ENCODE peak calls at places on chromosomes 1 and 21, in five cellular contexts. One of them, this sample, is unnamed.

GRCh38 chr21:44354001-44354405 is 582 bp downstream of the TRPM2 start:
- DNase-seq in SK-N-MC: no peak
- DNase-seq in fibroblast of lung: no peak
- DNase-seq in pancreas: no peak
- DNase-seq in CD4-positive, alpha-beta memory T cell: no peak
- DNase-seq in this sample: peak

GRCh38 chr1:11771481-11772043 is 9.6 kb downstream of the C1orf167 start:
- DNase-seq in SK-N-MC: no peak
- DNase-seq in fibroblast of lung: no peak
- DNase-seq in pancreas: no peak
- DNase-seq in CD4-positive, alpha-beta memory T cell: no peak
- DNase-seq in this sample: no peak

GRCh38 chr1:154845879-154846278 is 24.2 kb downstream of the KCNN3 start:
- DNase-seq in SK-N-MC: no peak
- DNase-seq in fibroblast of lung: no peak
- DNase-seq in pancreas: no peak
- DNase-seq in CD4-positive, alpha-beta memory T cell: no peak
- DNase-seq in this sample: no peak

GRCh38 chr1:68375919-68376318 is 73.8 kb downstream of the RPE65 start:
- DNase-seq in SK-N-MC: no peak
- DNase-seq in fibroblast of lung: peak
- DNase-seq in pancreas: no peak
- DNase-seq in CD4-positive, alpha-beta memory T cell: no peak
- DNase-seq in this sample: no peak

GRCh38 chr1:63122051-63122450 is 200.3 kb upstream of the FOXD3 start:
- DNase-seq in SK-N-MC: no peak
- DNase-seq in fibroblast of lung: no peak
- DNase-seq in pancreas: no peak
- DNase-seq in CD4-positive, alpha-beta memory T cell: no peak
- DNase-seq in this sample: no peak

GRCh38 chr1:117128323-117129079 is 7.0 kb upstream of the TRIM45 start:
- DNase-seq in SK-N-MC: no peak
- DNase-seq in fibroblast of lung: peak
- DNase-seq in pancreas: no peak
- DNase-seq in CD4-positive, alpha-beta memory T cell: peak
- DNase-seq in this sample: peak

GRCh38 chr1:48898894-48899293 is 122.2 kb upstream of the BEND5 start:
- DNase-seq in SK-N-MC: no peak
- DNase-seq in fibroblast of lung: no peak
- DNase-seq in pancreas: no peak
- DNase-seq in CD4-positive, alpha-beta memory T cell: no peak
- DNase-seq in this sample: no peak

GRCh38 chr1:168923521-168924136 is 182.9 kb upstream of the ATP1B1 start:
- DNase-seq in SK-N-MC: no peak
- DNase-seq in fibroblast of lung: no peak
- DNase-seq in pancreas: no peak
- DNase-seq in CD4-positive, alpha-beta memory T cell: no peak
- DNase-seq in this sample: no peak

GRCh38 chr1:156591432-156592157 is at the start of gene NAXE:
- DNase-seq in SK-N-MC: no peak
- DNase-seq in fibroblast of lung: peak
- DNase-seq in pancreas: peak
- DNase-seq in CD4-positive, alpha-beta memory T cell: peak
- DNase-seq in this sample: no peak

GRCh38 chr1:224131253-224131652 is 17.3 kb downstream of the FBXO28 start:
- DNase-seq in SK-N-MC: no peak
- DNase-seq in fibroblast of lung: no peak
- DNase-seq in pancreas: no peak
- DNase-seq in CD4-positive, alpha-beta memory T cell: no peak
- DNase-seq in this sample: no peak

GRCh38 chr1:59375321-59376220 is 78.7 kb downstream of the FGGY start:
- DNase-seq in SK-N-MC: no peak
- DNase-seq in fibroblast of lung: peak
- DNase-seq in pancreas: no peak
- DNase-seq in CD4-positive, alpha-beta memory T cell: no peak
- DNase-seq in this sample: no peak

GRCh38 chr21:42694751-42695150 is 41.3 kb downstream of the PDE9A start:
- DNase-seq in SK-N-MC: no peak
- DNase-seq in fibroblast of lung: no peak
- DNase-seq in pancreas: no peak
- DNase-seq in CD4-positive, alpha-beta memory T cell: no peak
- DNase-seq in this sample: no peak

DNA sequence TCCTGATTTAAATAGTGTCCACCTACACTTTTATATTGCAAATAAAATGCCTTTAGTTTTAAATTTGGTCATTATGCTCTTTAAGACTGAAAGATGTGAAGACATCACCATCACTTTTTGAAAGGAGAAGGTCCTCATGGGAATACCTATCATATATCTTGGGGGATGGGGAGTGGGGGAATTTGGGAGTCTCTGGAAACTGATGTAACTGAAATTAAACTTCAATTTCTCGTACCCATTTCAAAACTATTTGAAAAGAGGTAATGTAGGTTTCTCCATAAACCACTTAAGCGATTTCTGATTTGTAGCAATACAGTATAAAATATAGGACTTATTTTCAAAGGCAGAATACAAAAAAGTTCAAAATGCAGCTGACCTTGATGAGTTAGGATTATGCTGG is 924 bp downstream of the EXTL2 start:
- DNase-seq in SK-N-MC: no peak
- DNase-seq in fibroblast of lung: no peak
- DNase-seq in pancreas: no peak
- DNase-seq in CD4-positive, alpha-beta memory T cell: no peak
- DNase-seq in this sample: no peak
- H3K4me3 ChIP-seq in SK-N-MC: peak
- H3K4me3 ChIP-seq in fibroblast of lung: peak
- H3K4me3 ChIP-seq in pancreas: peak
- H3K4me3 ChIP-seq in CD4-positive, alpha-beta memory T cell: no peak
- H3K4me3 ChIP-seq in this sample: peak

GRCh38 chr1:78178816-78179215 is 133.1 kb downstream of the GIPC2 start:
- DNase-seq in SK-N-MC: no peak
- DNase-seq in fibroblast of lung: no peak
- DNase-seq in pancreas: no peak
- DNase-seq in CD4-positive, alpha-beta memory T cell: no peak
- DNase-seq in this sample: no peak
- H3K4me3 ChIP-seq in SK-N-MC: no peak
- H3K4me3 ChIP-seq in fibroblast of lung: no peak
- H3K4me3 ChIP-seq in pancreas: no peak
- H3K4me3 ChIP-seq in CD4-positive, alpha-beta memory T cell: no peak
- H3K4me3 ChIP-seq in this sample: no peak

DNA sequence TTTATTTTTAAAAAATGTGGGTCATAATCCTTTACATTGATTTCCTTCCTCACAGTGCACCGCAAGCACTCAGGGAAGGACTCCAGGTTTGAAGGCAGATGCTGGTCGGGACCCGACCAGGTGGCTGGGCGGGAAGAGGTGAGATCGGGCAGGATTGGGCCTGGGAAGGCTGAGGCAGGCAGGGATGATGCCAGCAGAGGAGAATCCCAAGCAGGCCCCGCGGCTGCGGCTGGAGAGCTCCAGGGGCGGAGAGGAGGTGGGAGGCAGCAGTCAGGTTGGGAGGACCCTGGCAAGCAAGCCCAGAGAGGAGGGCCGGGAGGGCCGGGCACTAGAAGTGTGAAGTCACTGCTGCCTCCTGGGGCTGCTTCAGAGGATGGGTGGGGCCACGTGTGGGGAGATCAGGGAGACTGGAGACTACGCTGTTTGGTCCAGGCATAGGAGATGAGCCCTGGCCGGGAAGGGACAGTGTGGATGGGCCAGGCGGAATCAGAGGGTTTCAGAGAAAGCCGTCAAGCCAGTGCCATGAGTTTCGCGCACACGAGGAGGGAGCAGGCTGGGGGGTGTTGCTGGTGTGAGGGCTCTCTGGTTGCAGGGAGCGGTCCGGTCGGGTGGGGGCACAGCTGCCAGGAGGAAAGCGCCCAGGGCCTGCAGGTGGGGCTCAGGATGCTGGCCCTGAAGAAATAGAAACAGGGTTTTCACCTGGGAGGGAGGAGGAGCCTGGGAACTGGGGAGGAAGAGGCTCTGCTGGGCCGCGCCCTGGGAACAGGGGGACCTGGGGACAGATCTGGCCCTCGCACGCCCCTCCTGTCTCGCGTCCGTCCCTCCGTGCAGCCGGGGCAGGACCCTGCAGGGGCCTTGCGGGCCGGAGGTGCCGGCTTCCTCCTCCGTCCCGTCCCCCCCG is 890 bp upstream of the COL18A1 start:
- DNase-seq in SK-N-MC: no peak
- DNase-seq in fibroblast of lung: peak
- DNase-seq in pancreas: peak
- DNase-seq in CD4-positive, alpha-beta memory T cell: no peak
- DNase-seq in this sample: no peak
- H3K4me3 ChIP-seq in SK-N-MC: peak
- H3K4me3 ChIP-seq in fibroblast of lung: no peak
- H3K4me3 ChIP-seq in pancreas: peak
- H3K4me3 ChIP-seq in CD4-positive, alpha-beta memory T cell: no peak
- H3K4me3 ChIP-seq in this sample: no peak

DNA sequence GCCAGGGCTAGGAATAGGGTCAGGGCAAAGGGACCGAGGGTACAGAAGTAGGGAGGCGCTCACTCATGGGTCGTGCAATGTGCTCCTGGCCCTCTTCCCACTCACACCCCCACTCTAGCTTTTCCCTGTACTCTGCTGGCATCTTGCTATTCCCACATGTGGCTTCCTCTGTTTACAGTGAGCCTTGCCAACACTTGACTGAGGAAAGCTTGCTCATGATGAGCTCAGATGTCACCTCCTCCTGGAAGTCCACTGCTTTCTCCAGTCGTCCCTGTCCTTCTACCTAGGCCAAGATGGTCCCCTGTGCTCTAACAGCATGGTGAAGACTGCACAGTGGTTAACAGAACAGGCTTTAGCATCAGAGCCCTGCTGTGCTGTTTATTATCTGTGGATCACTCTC is 8.0 kb upstream of the RIMS3 start:
- DNase-seq in SK-N-MC: no peak
- DNase-seq in fibroblast of lung: no peak
- DNase-seq in pancreas: no peak
- DNase-seq in CD4-positive, alpha-beta memory T cell: no peak
- DNase-seq in this sample: no peak
- H3K4me3 ChIP-seq in SK-N-MC: no peak
- H3K4me3 ChIP-seq in fibroblast of lung: no peak
- H3K4me3 ChIP-seq in pancreas: no peak
- H3K4me3 ChIP-seq in CD4-positive, alpha-beta memory T cell: no peak
- H3K4me3 ChIP-seq in this sample: no peak

DNA sequence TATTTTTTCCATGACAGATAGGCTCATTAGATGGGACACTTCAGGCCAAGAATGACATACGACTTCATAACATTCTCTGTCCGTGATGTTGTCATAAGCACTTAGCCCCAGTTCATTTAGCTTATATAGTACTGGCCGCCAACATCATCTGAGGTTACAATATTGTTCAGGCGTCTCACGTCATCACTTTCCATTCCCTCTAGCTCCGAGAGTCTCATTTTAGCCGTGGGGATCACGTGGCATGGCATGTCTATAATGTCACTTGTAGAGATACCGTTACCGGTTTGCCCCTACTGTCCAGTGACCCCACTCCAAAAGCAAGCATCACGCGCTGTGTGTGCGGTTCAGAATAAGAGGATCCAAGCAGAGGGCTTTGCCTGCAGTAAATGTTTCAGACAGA is 34.6 kb upstream of the HEATR1 start:
- DNase-seq in SK-N-MC: no peak
- DNase-seq in fibroblast of lung: no peak
- DNase-seq in pancreas: no peak
- DNase-seq in CD4-positive, alpha-beta memory T cell: no peak
- DNase-seq in this sample: no peak
- H3K4me3 ChIP-seq in SK-N-MC: no peak
- H3K4me3 ChIP-seq in fibroblast of lung: no peak
- H3K4me3 ChIP-seq in pancreas: no peak
- H3K4me3 ChIP-seq in CD4-positive, alpha-beta memory T cell: no peak
- H3K4me3 ChIP-seq in this sample: no peak

GRCh38 chr1:23908453-23909341 is 4.5 kb downstream of the CNR2 start:
- DNase-seq in SK-N-MC: no peak
- DNase-seq in fibroblast of lung: no peak
- DNase-seq in pancreas: no peak
- DNase-seq in CD4-positive, alpha-beta memory T cell: no peak
- DNase-seq in this sample: peak
- H3K4me3 ChIP-seq in SK-N-MC: no peak
- H3K4me3 ChIP-seq in fibroblast of lung: no peak
- H3K4me3 ChIP-seq in pancreas: no peak
- H3K4me3 ChIP-seq in CD4-positive, alpha-beta memory T cell: no peak
- H3K4me3 ChIP-seq in this sample: peak

GRCh38 chr1:33080373-33080772 is 580 bp upstream of the AZIN2 start:
- DNase-seq in SK-N-MC: no peak
- DNase-seq in fibroblast of lung: no peak
- DNase-seq in pancreas: no peak
- DNase-seq in CD4-positive, alpha-beta memory T cell: no peak
- DNase-seq in this sample: no peak
- H3K4me3 ChIP-seq in SK-N-MC: peak
- H3K4me3 ChIP-seq in fibroblast of lung: peak
- H3K4me3 ChIP-seq in pancreas: peak
- H3K4me3 ChIP-seq in CD4-positive, alpha-beta memory T cell: peak
- H3K4me3 ChIP-seq in this sample: peak

GRCh38 chr1:226535626-226536025 is 12.9 kb upstream of the STUM start:
- DNase-seq in SK-N-MC: no peak
- DNase-seq in fibroblast of lung: no peak
- DNase-seq in pancreas: no peak
- DNase-seq in CD4-positive, alpha-beta memory T cell: no peak
- DNase-seq in this sample: no peak

GRCh38 chr1:226533220-226533619 is 15.3 kb upstream of the STUM start:
- DNase-seq in SK-N-MC: no peak
- DNase-seq in fibroblast of lung: no peak
- DNase-seq in pancreas: no peak
- DNase-seq in CD4-positive, alpha-beta memory T cell: no peak
- DNase-seq in this sample: no peak

GRCh38 chr1:226534645-226535044 is 13.9 kb upstream of the STUM start:
- DNase-seq in SK-N-MC: no peak
- DNase-seq in fibroblast of lung: no peak
- DNase-seq in pancreas: no peak
- DNase-seq in CD4-positive, alpha-beta memory T cell: no peak
- DNase-seq in this sample: no peak

GRCh38 chr1:226532553-226532952 is 16.0 kb upstream of the STUM start:
- DNase-seq in SK-N-MC: no peak
- DNase-seq in fibroblast of lung: no peak
- DNase-seq in pancreas: no peak
- DNase-seq in CD4-positive, alpha-beta memory T cell: no peak
- DNase-seq in this sample: no peak

DNA sequence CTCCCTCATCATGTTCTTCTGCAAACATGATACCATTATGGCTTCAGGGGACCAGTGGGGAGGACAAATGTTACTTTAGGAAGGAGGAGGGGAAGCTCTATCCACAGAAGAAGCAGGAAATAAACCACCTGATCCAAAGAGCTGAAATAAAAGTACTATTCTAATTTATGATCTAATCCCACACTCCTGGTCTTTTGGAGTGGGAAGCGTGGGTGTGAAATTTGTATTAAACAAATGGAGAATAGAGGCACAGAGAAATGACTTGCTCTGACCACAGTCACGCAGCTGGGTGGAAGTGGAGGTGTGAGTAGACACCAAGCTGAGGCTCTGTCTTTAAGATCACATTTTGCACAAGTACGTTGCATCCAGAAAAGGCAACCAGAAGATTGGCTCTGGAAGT is 14.5 kb upstream of the STUM start:
- DNase-seq in SK-N-MC: no peak
- DNase-seq in fibroblast of lung: no peak
- DNase-seq in pancreas: no peak
- DNase-seq in CD4-positive, alpha-beta memory T cell: no peak
- DNase-seq in this sample: no peak
- H3K4me3 ChIP-seq in SK-N-MC: no peak
- H3K4me3 ChIP-seq in fibroblast of lung: no peak
- H3K4me3 ChIP-seq in pancreas: no peak
- H3K4me3 ChIP-seq in CD4-positive, alpha-beta memory T cell: no peak
- H3K4me3 ChIP-seq in this sample: no peak

This sample was measured in Jurkat, Clone E6-1.